ENCODE peak calls at places on chromosomes 5 and 9, in nine cellular contexts. One of them, this sample, is unnamed.

GRCh38 chr5:169723103-169723831 is 86.2 kb downstream of the DOCK2 start:
- DNase-seq in WTC11: no peak
- DNase-seq in foreskin fibroblast: no peak
- DNase-seq in Peyer's patch: no peak
- DNase-seq in heart right ventricle: no peak
- DNase-seq in lower lobe of right lung: no peak
- DNase-seq in epithelial cell of esophagus: peak; percentile 27
- DNase-seq in tibial nerve: no peak
- DNase-seq in AG04449: no peak
- DNase-seq in this sample: no peak

GRCh38 chr5:173786296-173787187 is 101.6 kb upstream of the CPEB4 start:
- DNase-seq in WTC11: no peak
- DNase-seq in foreskin fibroblast: no peak
- DNase-seq in Peyer's patch: no peak
- DNase-seq in heart right ventricle: no peak
- DNase-seq in lower lobe of right lung: no peak
- DNase-seq in epithelial cell of esophagus: no peak
- DNase-seq in tibial nerve: no peak
- DNase-seq in AG04449: no peak
- DNase-seq in this sample: no peak

GRCh38 chr9:68629042-68629441 is 76.0 kb upstream of the PIP5K1B start:
- DNase-seq in WTC11: no peak
- DNase-seq in foreskin fibroblast: no peak
- DNase-seq in Peyer's patch: no peak
- DNase-seq in heart right ventricle: peak; percentile 9
- DNase-seq in lower lobe of right lung: no peak
- DNase-seq in epithelial cell of esophagus: no peak
- DNase-seq in tibial nerve: no peak
- DNase-seq in AG04449: no peak
- DNase-seq in this sample: no peak

GRCh38 chr5:59099270-59099994 is 516.6 kb downstream of the RAB3C start:
- DNase-seq in WTC11: no peak
- DNase-seq in foreskin fibroblast: peak; percentile 81
- DNase-seq in Peyer's patch: no peak
- DNase-seq in heart right ventricle: no peak
- DNase-seq in lower lobe of right lung: no peak
- DNase-seq in epithelial cell of esophagus: peak; percentile 93
- DNase-seq in tibial nerve: no peak
- DNase-seq in AG04449: peak; percentile 63
- DNase-seq in this sample: no peak

GRCh38 chr5:56375011-56375410 is 141.9 kb upstream of the ANKRD55 start:
- DNase-seq in WTC11: no peak
- DNase-seq in foreskin fibroblast: no peak
- DNase-seq in Peyer's patch: no peak
- DNase-seq in heart right ventricle: peak; percentile 26
- DNase-seq in lower lobe of right lung: no peak
- DNase-seq in epithelial cell of esophagus: no peak
- DNase-seq in tibial nerve: no peak
- DNase-seq in AG04449: no peak
- DNase-seq in this sample: no peak

GRCh38 chr9:70947086-70947485 is 174.3 kb downstream of the TRPM3 start:
- DNase-seq in WTC11: no peak
- DNase-seq in foreskin fibroblast: peak; percentile 12
- DNase-seq in Peyer's patch: no peak
- DNase-seq in heart right ventricle: no peak
- DNase-seq in lower lobe of right lung: no peak
- DNase-seq in epithelial cell of esophagus: peak; percentile 17
- DNase-seq in tibial nerve: no peak
- DNase-seq in AG04449: no peak
- DNase-seq in this sample: no peak

GRCh38 chr9:26856413-26857032 is 36.1 kb downstream of the CAAP1 start:
- DNase-seq in WTC11: peak; percentile 46
- DNase-seq in foreskin fibroblast: peak; percentile 4
- DNase-seq in Peyer's patch: no peak
- DNase-seq in heart right ventricle: no peak
- DNase-seq in lower lobe of right lung: no peak
- DNase-seq in epithelial cell of esophagus: peak; percentile 83
- DNase-seq in tibial nerve: no peak
- DNase-seq in AG04449: no peak
- DNase-seq in this sample: peak; percentile 25

GRCh38 chr5:76762484-76762883 is 46.6 kb downstream of the F2R start:
- DNase-seq in WTC11: no peak
- DNase-seq in foreskin fibroblast: no peak
- DNase-seq in Peyer's patch: no peak
- DNase-seq in heart right ventricle: no peak
- DNase-seq in lower lobe of right lung: no peak
- DNase-seq in epithelial cell of esophagus: no peak
- DNase-seq in tibial nerve: no peak
- DNase-seq in AG04449: no peak
- DNase-seq in this sample: no peak

GRCh38 chr5:68171101-68171558 is 44.4 kb upstream of the PIK3R1 start:
- DNase-seq in WTC11: no peak
- DNase-seq in foreskin fibroblast: peak; percentile 65
- DNase-seq in Peyer's patch: no peak
- DNase-seq in heart right ventricle: peak; percentile 42
- DNase-seq in lower lobe of right lung: peak; percentile 47
- DNase-seq in epithelial cell of esophagus: no peak
- DNase-seq in tibial nerve: peak; percentile 73
- DNase-seq in AG04449: no peak
- DNase-seq in this sample: no peak

GRCh38 chr5:124527220-124527991 is 219.0 kb downstream of the ZNF608 start:
- DNase-seq in WTC11: no peak
- DNase-seq in foreskin fibroblast: no peak
- DNase-seq in Peyer's patch: no peak
- DNase-seq in heart right ventricle: no peak
- DNase-seq in lower lobe of right lung: no peak
- DNase-seq in epithelial cell of esophagus: peak; percentile 6
- DNase-seq in tibial nerve: no peak
- DNase-seq in AG04449: no peak
- DNase-seq in this sample: no peak
- TF ChIP-seq CTCF in WTC11: no peak
- TF ChIP-seq CTCF in foreskin fibroblast: no peak
- TF ChIP-seq CTCF in Peyer's patch: no peak
- TF ChIP-seq CTCF in heart right ventricle: no peak
- TF ChIP-seq CTCF in lower lobe of right lung: no peak
- TF ChIP-seq CTCF in epithelial cell of esophagus: no peak
- TF ChIP-seq CTCF in tibial nerve: no peak
- TF ChIP-seq CTCF in AG04449: no peak
- TF ChIP-seq CTCF in this sample: no peak

GRCh38 chr5:32110081-32110696 is 63.9 kb downstream of the GOLPH3 start:
- DNase-seq in WTC11: no peak
- DNase-seq in foreskin fibroblast: no peak
- DNase-seq in Peyer's patch: no peak
- DNase-seq in heart right ventricle: no peak
- DNase-seq in lower lobe of right lung: no peak
- DNase-seq in epithelial cell of esophagus: no peak
- DNase-seq in tibial nerve: no peak
- DNase-seq in AG04449: no peak
- DNase-seq in this sample: no peak

GRCh38 chr5:32116574-32117313 is 57.4 kb downstream of the GOLPH3 start:
- DNase-seq in WTC11: no peak
- DNase-seq in foreskin fibroblast: no peak
- DNase-seq in Peyer's patch: no peak
- DNase-seq in heart right ventricle: no peak
- DNase-seq in lower lobe of right lung: no peak
- DNase-seq in epithelial cell of esophagus: no peak
- DNase-seq in tibial nerve: no peak
- DNase-seq in AG04449: no peak
- DNase-seq in this sample: no peak

DNA sequence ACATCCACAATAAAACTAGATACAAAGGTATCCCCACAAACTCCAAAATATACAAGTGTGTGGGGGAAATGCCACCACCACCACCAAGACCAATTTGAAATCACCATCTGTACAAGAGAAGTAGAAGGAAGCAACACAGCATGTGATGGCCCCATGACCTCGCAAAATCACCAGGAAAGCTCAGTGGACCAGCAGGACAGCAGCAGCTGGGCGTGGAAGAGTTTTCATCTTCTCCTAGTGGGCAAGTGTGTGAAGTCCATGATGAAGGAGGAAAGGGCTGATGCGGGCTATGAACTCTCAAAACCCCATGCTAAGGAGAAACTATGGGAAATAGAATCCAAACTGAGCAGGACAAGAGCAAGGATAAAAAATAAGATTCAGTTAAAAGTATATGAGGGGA is 58.1 kb downstream of the GOLPH3 start:
- DNase-seq in WTC11: no peak
- DNase-seq in foreskin fibroblast: no peak
- DNase-seq in Peyer's patch: no peak
- DNase-seq in heart right ventricle: no peak
- DNase-seq in lower lobe of right lung: no peak
- DNase-seq in epithelial cell of esophagus: no peak
- DNase-seq in tibial nerve: no peak
- DNase-seq in AG04449: no peak
- DNase-seq in this sample: no peak
- TF ChIP-seq CTCF in WTC11: no peak
- TF ChIP-seq CTCF in foreskin fibroblast: no peak
- TF ChIP-seq CTCF in Peyer's patch: no peak
- TF ChIP-seq CTCF in heart right ventricle: no peak
- TF ChIP-seq CTCF in lower lobe of right lung: no peak
- TF ChIP-seq CTCF in epithelial cell of esophagus: no peak
- TF ChIP-seq CTCF in tibial nerve: no peak
- TF ChIP-seq CTCF in AG04449: no peak
- TF ChIP-seq CTCF in this sample: no peak

GRCh38 chr9:118533101-118533500 is 828.9 kb downstream of the TLR4 start:
- DNase-seq in WTC11: no peak
- DNase-seq in foreskin fibroblast: no peak
- DNase-seq in Peyer's patch: no peak
- DNase-seq in heart right ventricle: no peak
- DNase-seq in lower lobe of right lung: no peak
- DNase-seq in epithelial cell of esophagus: peak; percentile 32
- DNase-seq in tibial nerve: no peak
- DNase-seq in AG04449: no peak
- DNase-seq in this sample: no peak
- TF ChIP-seq CTCF in WTC11: no peak
- TF ChIP-seq CTCF in foreskin fibroblast: no peak
- TF ChIP-seq CTCF in Peyer's patch: no peak
- TF ChIP-seq CTCF in heart right ventricle: no peak
- TF ChIP-seq CTCF in lower lobe of right lung: no peak
- TF ChIP-seq CTCF in epithelial cell of esophagus: no peak
- TF ChIP-seq CTCF in tibial nerve: no peak
- TF ChIP-seq CTCF in AG04449: no peak
- TF ChIP-seq CTCF in this sample: no peak

DNA sequence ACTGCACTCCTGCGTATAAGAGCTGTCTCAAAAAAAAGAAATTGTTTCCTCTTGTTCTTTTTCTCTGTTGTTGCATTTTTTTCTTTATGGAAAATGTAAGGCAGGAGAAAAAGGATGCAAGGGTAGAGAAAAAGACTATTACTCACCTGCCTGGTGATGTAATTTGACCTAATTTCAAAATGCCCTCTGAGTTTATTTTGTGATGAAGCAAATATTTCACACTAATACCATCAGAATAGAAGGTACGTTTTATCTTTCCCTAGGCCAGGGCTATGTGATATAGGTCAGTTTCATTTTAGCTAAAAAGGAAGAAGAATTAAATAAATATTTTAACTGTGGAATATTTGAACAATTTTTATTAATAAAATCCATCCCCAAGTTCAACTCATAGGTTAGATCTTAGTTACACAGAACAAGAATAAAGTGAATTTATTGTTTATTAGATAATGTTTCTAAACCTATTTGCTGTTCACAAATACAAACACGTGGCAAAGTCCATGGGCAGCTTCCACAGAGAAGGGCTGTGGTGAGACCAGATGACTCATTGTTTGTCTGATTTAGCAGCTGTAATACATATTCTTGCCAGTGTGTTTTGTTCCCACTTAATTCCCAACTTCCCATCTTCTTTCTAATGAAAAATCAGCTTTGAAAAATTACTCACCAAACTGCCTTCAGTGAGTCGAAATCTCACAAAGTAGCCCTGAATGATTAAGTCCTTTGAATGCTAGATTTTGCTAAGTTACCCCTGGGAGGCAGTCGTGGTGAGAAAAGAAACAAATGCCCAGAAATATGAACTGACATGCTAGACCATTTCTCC is 52.8 kb upstream of the CCDC112 start:
- DNase-seq in WTC11: no peak
- DNase-seq in foreskin fibroblast: peak; percentile 80
- DNase-seq in Peyer's patch: no peak
- DNase-seq in heart right ventricle: no peak
- DNase-seq in lower lobe of right lung: no peak
- DNase-seq in epithelial cell of esophagus: peak; percentile 84
- DNase-seq in tibial nerve: no peak
- DNase-seq in AG04449: peak; percentile 59
- DNase-seq in this sample: no peak
- TF ChIP-seq CTCF in WTC11: no peak
- TF ChIP-seq CTCF in foreskin fibroblast: peak; percentile 11
- TF ChIP-seq CTCF in Peyer's patch: peak; percentile 44
- TF ChIP-seq CTCF in heart right ventricle: no peak
- TF ChIP-seq CTCF in lower lobe of right lung: no peak
- TF ChIP-seq CTCF in epithelial cell of esophagus: peak; percentile 3
- TF ChIP-seq CTCF in tibial nerve: peak; percentile 35
- TF ChIP-seq CTCF in AG04449: no peak
- TF ChIP-seq CTCF in this sample: no peak

DNA sequence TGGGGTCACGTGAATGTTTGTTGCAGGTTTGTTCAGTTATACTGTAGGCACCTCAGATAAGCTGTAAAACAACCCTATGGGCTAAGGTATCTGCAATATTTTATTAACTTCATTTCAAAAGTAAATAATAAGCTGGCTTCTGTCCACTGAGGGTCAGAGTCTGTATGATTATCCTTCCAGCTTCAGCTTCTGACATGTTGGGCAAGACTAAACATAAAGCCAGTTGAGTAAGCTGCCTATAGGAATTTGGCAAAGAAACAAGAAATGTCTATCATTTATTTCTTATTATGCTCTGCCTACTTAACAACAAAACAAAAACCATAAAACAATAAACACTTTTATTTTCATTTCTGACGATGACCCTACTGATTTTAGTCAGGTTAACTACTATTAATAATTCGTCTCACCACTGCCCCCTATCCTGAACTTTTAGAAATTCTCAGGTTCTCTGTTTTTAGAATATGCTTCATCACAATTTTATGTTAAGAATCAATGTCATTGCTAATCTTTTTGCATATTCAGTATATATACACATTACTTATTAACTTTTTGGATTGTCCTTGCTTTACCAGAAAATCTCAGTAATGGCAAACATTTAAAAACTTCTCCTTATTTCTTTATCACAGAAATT is 413.5 kb upstream of the ADAMTSL1 start:
- DNase-seq in WTC11: no peak
- DNase-seq in foreskin fibroblast: no peak
- DNase-seq in Peyer's patch: no peak
- DNase-seq in heart right ventricle: no peak
- DNase-seq in lower lobe of right lung: no peak
- DNase-seq in epithelial cell of esophagus: peak; percentile 66
- DNase-seq in tibial nerve: no peak
- DNase-seq in AG04449: no peak
- DNase-seq in this sample: no peak
- TF ChIP-seq CTCF in WTC11: no peak
- TF ChIP-seq CTCF in foreskin fibroblast: no peak
- TF ChIP-seq CTCF in Peyer's patch: peak; percentile 40
- TF ChIP-seq CTCF in heart right ventricle: peak; percentile 8
- TF ChIP-seq CTCF in lower lobe of right lung: no peak
- TF ChIP-seq CTCF in epithelial cell of esophagus: peak; percentile 24
- TF ChIP-seq CTCF in tibial nerve: no peak
- TF ChIP-seq CTCF in AG04449: no peak
- TF ChIP-seq CTCF in this sample: peak; percentile 32